ENCODE peak calls at places on chromosome 22, in ten cellular contexts. One of them, this sample, is unnamed.

GRCh38 chr22:24051568-24051967 is 40.5 kb downstream of the CABIN1 start:
- DNase-seq in fibroblast of lung: no peak
- DNase-seq in brain microvascular endothelial cell: no peak
- DNase-seq in CD8-positive, alpha-beta memory T cell: no peak
- DNase-seq in SJSA1: no peak
- DNase-seq in H9: no peak
- DNase-seq in gastrocnemius medialis: no peak
- DNase-seq in Karpas-422: no peak
- DNase-seq in pancreas: no peak
- DNase-seq in CD4-positive, CD25-positive, alpha-beta regulatory T cell: no peak
- DNase-seq in this sample: no peak

GRCh38 chr22:44088976-44089570 is 65.0 kb downstream of the PARVB start:
- DNase-seq in fibroblast of lung: no peak
- DNase-seq in brain microvascular endothelial cell: peak; percentile 42
- DNase-seq in CD8-positive, alpha-beta memory T cell: no peak
- DNase-seq in SJSA1: peak; percentile 38
- DNase-seq in H9: no peak
- DNase-seq in gastrocnemius medialis: peak; percentile 79
- DNase-seq in Karpas-422: no peak
- DNase-seq in pancreas: no peak
- DNase-seq in CD4-positive, CD25-positive, alpha-beta regulatory T cell: no peak
- DNase-seq in this sample: peak; percentile 70

GRCh38 chr22:32950366-32950765 is 107.8 kb downstream of the SYN3 start:
- DNase-seq in fibroblast of lung: no peak
- DNase-seq in brain microvascular endothelial cell: no peak
- DNase-seq in CD8-positive, alpha-beta memory T cell: no peak
- DNase-seq in SJSA1: no peak
- DNase-seq in H9: no peak
- DNase-seq in gastrocnemius medialis: no peak
- DNase-seq in Karpas-422: no peak
- DNase-seq in pancreas: no peak
- DNase-seq in CD4-positive, CD25-positive, alpha-beta regulatory T cell: no peak
- DNase-seq in this sample: no peak

GRCh38 chr22:24948356-24949202 is 2.1 kb upstream of the LHFPL7 start:
- DNase-seq in fibroblast of lung: no peak
- DNase-seq in brain microvascular endothelial cell: no peak
- DNase-seq in CD8-positive, alpha-beta memory T cell: no peak
- DNase-seq in SJSA1: no peak
- DNase-seq in H9: peak; percentile 74
- DNase-seq in gastrocnemius medialis: no peak
- DNase-seq in Karpas-422: no peak
- DNase-seq in pancreas: peak; percentile 69
- DNase-seq in CD4-positive, CD25-positive, alpha-beta regulatory T cell: no peak
- DNase-seq in this sample: no peak

GRCh38 chr22:27650572-27650971 is 151.0 kb downstream of the MN1 start:
- DNase-seq in fibroblast of lung: no peak
- DNase-seq in brain microvascular endothelial cell: no peak
- DNase-seq in CD8-positive, alpha-beta memory T cell: no peak
- DNase-seq in SJSA1: no peak
- DNase-seq in H9: no peak
- DNase-seq in gastrocnemius medialis: peak; percentile 75
- DNase-seq in Karpas-422: no peak
- DNase-seq in pancreas: no peak
- DNase-seq in CD4-positive, CD25-positive, alpha-beta regulatory T cell: no peak
- DNase-seq in this sample: no peak

GRCh38 chr22:43151251-43152000 is at the start of gene TSPO:
- DNase-seq in fibroblast of lung: peak; percentile 37
- DNase-seq in brain microvascular endothelial cell: no peak
- DNase-seq in CD8-positive, alpha-beta memory T cell: peak; percentile 65
- DNase-seq in SJSA1: peak; percentile 33
- DNase-seq in H9: peak; percentile 60
- DNase-seq in gastrocnemius medialis: peak; percentile 59
- DNase-seq in Karpas-422: no peak
- DNase-seq in pancreas: peak; percentile 75
- DNase-seq in CD4-positive, CD25-positive, alpha-beta regulatory T cell: peak; percentile 52
- DNase-seq in this sample: no peak

GRCh38 chr22:23606204-23607131 is 25.7 kb downstream of the DRICH1 start:
- DNase-seq in fibroblast of lung: no peak
- DNase-seq in brain microvascular endothelial cell: no peak
- DNase-seq in CD8-positive, alpha-beta memory T cell: no peak
- DNase-seq in SJSA1: no peak
- DNase-seq in H9: no peak
- DNase-seq in gastrocnemius medialis: no peak
- DNase-seq in Karpas-422: no peak
- DNase-seq in pancreas: no peak
- DNase-seq in CD4-positive, CD25-positive, alpha-beta regulatory T cell: no peak
- DNase-seq in this sample: no peak

GRCh38 chr22:20945578-20945934 is 21.5 kb upstream of the AIFM3 start:
- DNase-seq in fibroblast of lung: no peak
- DNase-seq in brain microvascular endothelial cell: no peak
- DNase-seq in CD8-positive, alpha-beta memory T cell: no peak
- DNase-seq in SJSA1: no peak
- DNase-seq in H9: no peak
- DNase-seq in gastrocnemius medialis: no peak
- DNase-seq in Karpas-422: no peak
- DNase-seq in pancreas: no peak
- DNase-seq in CD4-positive, CD25-positive, alpha-beta regulatory T cell: no peak
- DNase-seq in this sample: no peak

DNA sequence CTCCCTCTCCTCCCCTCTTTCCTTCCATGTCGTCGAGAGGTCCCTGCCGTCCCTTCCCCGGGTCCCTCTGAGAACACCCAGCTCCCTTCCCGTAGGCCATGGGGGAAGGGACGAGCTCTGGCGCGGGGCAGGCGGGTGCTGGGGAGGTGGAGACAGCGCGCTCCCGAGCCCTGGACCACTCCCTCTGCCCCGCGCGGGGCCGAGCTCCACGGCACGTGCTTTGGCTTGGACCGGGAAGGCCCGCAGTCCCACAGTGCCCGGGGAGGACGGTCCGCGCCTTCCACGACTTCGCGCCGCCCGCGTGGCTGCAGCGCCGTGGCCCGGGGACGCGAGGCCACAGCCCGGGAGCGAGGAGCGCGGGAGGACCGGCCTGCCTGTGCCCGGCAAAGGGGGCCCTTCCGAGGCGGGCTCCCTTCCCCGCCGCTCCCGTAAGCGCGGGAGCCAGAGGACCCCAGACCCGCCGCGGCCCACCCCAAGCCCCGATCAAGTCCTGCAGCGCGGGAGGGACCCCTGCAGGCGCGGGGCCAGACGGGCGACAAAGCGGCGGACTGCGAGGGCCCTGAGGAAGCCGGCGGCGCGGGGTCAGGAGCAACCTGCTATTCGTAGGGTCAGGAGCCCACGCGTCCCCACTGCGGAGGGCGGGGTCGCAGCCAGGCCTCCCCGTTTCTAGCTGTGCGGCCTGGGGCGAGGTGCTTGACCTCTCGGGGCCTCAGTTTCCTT is 110.4 kb downstream of the WNT7B start:
- DNase-seq in fibroblast of lung: no peak
- DNase-seq in brain microvascular endothelial cell: no peak
- DNase-seq in CD8-positive, alpha-beta memory T cell: no peak
- DNase-seq in SJSA1: no peak
- DNase-seq in H9: peak; percentile 37
- DNase-seq in gastrocnemius medialis: no peak
- DNase-seq in Karpas-422: no peak
- DNase-seq in pancreas: no peak
- DNase-seq in CD4-positive, CD25-positive, alpha-beta regulatory T cell: no peak
- DNase-seq in this sample: no peak
- H3K27ac ChIP-seq in fibroblast of lung: no peak overlapping the region
- H3K27ac ChIP-seq in brain microvascular endothelial cell: no peak overlapping the region
- H3K27ac ChIP-seq in CD8-positive, alpha-beta memory T cell: no peak overlapping the region
- H3K27ac ChIP-seq in SJSA1: no peak overlapping the region
- H3K27ac ChIP-seq in H9: no peak overlapping the region
- H3K27ac ChIP-seq in gastrocnemius medialis: no peak overlapping the region
- H3K27ac ChIP-seq in Karpas-422: no peak overlapping the region
- H3K27ac ChIP-seq in pancreas: no peak overlapping the region
- H3K27ac ChIP-seq in CD4-positive, CD25-positive, alpha-beta regulatory T cell: no peak overlapping the region
- H3K27ac ChIP-seq in this sample: no peak overlapping the region

GRCh38 chr22:41518048-41518347 is 26.3 kb downstream of the POLR3H start:
- DNase-seq in fibroblast of lung: no peak
- DNase-seq in brain microvascular endothelial cell: no peak
- DNase-seq in CD8-positive, alpha-beta memory T cell: no peak
- DNase-seq in SJSA1: no peak
- DNase-seq in H9: no peak
- DNase-seq in gastrocnemius medialis: no peak
- DNase-seq in Karpas-422: no peak
- DNase-seq in pancreas: no peak
- DNase-seq in CD4-positive, CD25-positive, alpha-beta regulatory T cell: no peak
- DNase-seq in this sample: no peak

GRCh38 chr22:41516462-41516861 is 27.8 kb downstream of the POLR3H start:
- DNase-seq in fibroblast of lung: no peak
- DNase-seq in brain microvascular endothelial cell: no peak
- DNase-seq in CD8-positive, alpha-beta memory T cell: no peak
- DNase-seq in SJSA1: no peak
- DNase-seq in H9: no peak
- DNase-seq in gastrocnemius medialis: no peak
- DNase-seq in Karpas-422: no peak
- DNase-seq in pancreas: no peak
- DNase-seq in CD4-positive, CD25-positive, alpha-beta regulatory T cell: no peak
- DNase-seq in this sample: no peak

GRCh38 chr22:41513391-41513790 is 30.9 kb downstream of the POLR3H start:
- DNase-seq in fibroblast of lung: no peak
- DNase-seq in brain microvascular endothelial cell: no peak
- DNase-seq in CD8-positive, alpha-beta memory T cell: no peak
- DNase-seq in SJSA1: no peak
- DNase-seq in H9: no peak
- DNase-seq in gastrocnemius medialis: peak; percentile 79
- DNase-seq in Karpas-422: no peak
- DNase-seq in pancreas: no peak
- DNase-seq in CD4-positive, CD25-positive, alpha-beta regulatory T cell: no peak
- DNase-seq in this sample: no peak

GRCh38 chr22:41521166-41521565 is 23.1 kb downstream of the POLR3H start:
- DNase-seq in fibroblast of lung: no peak
- DNase-seq in brain microvascular endothelial cell: no peak
- DNase-seq in CD8-positive, alpha-beta memory T cell: no peak
- DNase-seq in SJSA1: no peak
- DNase-seq in H9: no peak
- DNase-seq in gastrocnemius medialis: no peak
- DNase-seq in Karpas-422: no peak
- DNase-seq in pancreas: no peak
- DNase-seq in CD4-positive, CD25-positive, alpha-beta regulatory T cell: no peak
- DNase-seq in this sample: no peak

GRCh38 chr22:41517172-41518047 is 26.9 kb downstream of the POLR3H start:
- DNase-seq in fibroblast of lung: peak; percentile 63
- DNase-seq in brain microvascular endothelial cell: peak; percentile 34
- DNase-seq in CD8-positive, alpha-beta memory T cell: peak; percentile 36
- DNase-seq in SJSA1: peak; percentile 62
- DNase-seq in H9: peak; percentile 64
- DNase-seq in gastrocnemius medialis: peak; percentile 53
- DNase-seq in Karpas-422: no peak
- DNase-seq in pancreas: no peak
- DNase-seq in CD4-positive, CD25-positive, alpha-beta regulatory T cell: no peak
- DNase-seq in this sample: peak; percentile 33
- H3K27ac ChIP-seq in fibroblast of lung: no peak overlapping the region
- H3K27ac ChIP-seq in brain microvascular endothelial cell: no peak overlapping the region
- H3K27ac ChIP-seq in CD8-positive, alpha-beta memory T cell: no peak overlapping the region
- H3K27ac ChIP-seq in SJSA1: no peak overlapping the region
- H3K27ac ChIP-seq in H9: no peak overlapping the region
- H3K27ac ChIP-seq in gastrocnemius medialis: peak overlapping the region; percentile 96
- H3K27ac ChIP-seq in Karpas-422: peak overlapping the region; percentile 66
- H3K27ac ChIP-seq in pancreas: no peak overlapping the region
- H3K27ac ChIP-seq in CD4-positive, CD25-positive, alpha-beta regulatory T cell: no peak overlapping the region
- H3K27ac ChIP-seq in this sample: peak overlapping the region; percentile 70

GRCh38 chr22:41562461-41562860 is 1.7 kb downstream of the CSDC2 start:
- DNase-seq in fibroblast of lung: no peak
- DNase-seq in brain microvascular endothelial cell: no peak
- DNase-seq in CD8-positive, alpha-beta memory T cell: no peak
- DNase-seq in SJSA1: no peak
- DNase-seq in H9: no peak
- DNase-seq in gastrocnemius medialis: no peak
- DNase-seq in Karpas-422: no peak
- DNase-seq in pancreas: no peak
- DNase-seq in CD4-positive, CD25-positive, alpha-beta regulatory T cell: no peak
- DNase-seq in this sample: no peak

GRCh38 chr22:41557401-41558240 is 3.2 kb upstream of the CSDC2 start:
- DNase-seq in fibroblast of lung: peak; percentile 98
- DNase-seq in brain microvascular endothelial cell: peak; percentile 71
- DNase-seq in CD8-positive, alpha-beta memory T cell: no peak
- DNase-seq in SJSA1: peak; percentile 65
- DNase-seq in H9: peak; percentile 58
- DNase-seq in gastrocnemius medialis: no peak
- DNase-seq in Karpas-422: no peak
- DNase-seq in pancreas: peak; percentile 75
- DNase-seq in CD4-positive, CD25-positive, alpha-beta regulatory T cell: no peak
- DNase-seq in this sample: no peak

GRCh38 chr22:41561335-41561734 is 525 bp downstream of the CSDC2 start:
- DNase-seq in fibroblast of lung: no peak
- DNase-seq in brain microvascular endothelial cell: no peak
- DNase-seq in CD8-positive, alpha-beta memory T cell: no peak
- DNase-seq in SJSA1: no peak
- DNase-seq in H9: peak; percentile 54
- DNase-seq in gastrocnemius medialis: no peak
- DNase-seq in Karpas-422: no peak
- DNase-seq in pancreas: no peak
- DNase-seq in CD4-positive, CD25-positive, alpha-beta regulatory T cell: no peak
- DNase-seq in this sample: no peak

GRCh38 chr22:41561788-41562187 is 978 bp downstream of the CSDC2 start:
- DNase-seq in fibroblast of lung: no peak
- DNase-seq in brain microvascular endothelial cell: no peak
- DNase-seq in CD8-positive, alpha-beta memory T cell: no peak
- DNase-seq in SJSA1: no peak
- DNase-seq in H9: no peak
- DNase-seq in gastrocnemius medialis: no peak
- DNase-seq in Karpas-422: no peak
- DNase-seq in pancreas: peak; percentile 47
- DNase-seq in CD4-positive, CD25-positive, alpha-beta regulatory T cell: no peak
- DNase-seq in this sample: no peak

DNA sequence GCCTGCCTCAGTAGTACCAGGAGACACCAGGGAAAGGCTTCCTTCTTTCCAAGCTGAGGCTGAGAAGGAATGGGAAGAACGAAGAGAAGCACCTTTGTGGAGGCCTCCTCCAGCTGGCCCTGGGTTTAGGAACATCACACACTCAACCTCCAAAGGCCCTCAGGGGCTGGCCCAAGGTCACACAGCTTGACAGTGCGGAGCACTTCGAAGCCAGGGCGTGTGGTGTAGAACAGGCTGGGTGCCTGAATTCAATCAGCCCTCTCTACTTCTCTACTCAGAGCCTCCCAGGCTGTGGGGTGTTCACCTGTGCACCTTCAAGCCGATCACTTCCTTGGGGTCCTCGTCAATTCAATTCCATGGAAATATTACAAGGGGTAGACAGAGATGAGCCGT is 719 bp upstream of the CSDC2 start:
- DNase-seq in fibroblast of lung: no peak
- DNase-seq in brain microvascular endothelial cell: no peak
- DNase-seq in CD8-positive, alpha-beta memory T cell: no peak
- DNase-seq in SJSA1: no peak
- DNase-seq in H9: no peak
- DNase-seq in gastrocnemius medialis: no peak
- DNase-seq in Karpas-422: no peak
- DNase-seq in pancreas: no peak
- DNase-seq in CD4-positive, CD25-positive, alpha-beta regulatory T cell: no peak
- DNase-seq in this sample: no peak
- H3K27ac ChIP-seq in fibroblast of lung: no peak overlapping the region
- H3K27ac ChIP-seq in brain microvascular endothelial cell: no peak overlapping the region
- H3K27ac ChIP-seq in CD8-positive, alpha-beta memory T cell: no peak overlapping the region
- H3K27ac ChIP-seq in SJSA1: no peak overlapping the region
- H3K27ac ChIP-seq in H9: no peak overlapping the region
- H3K27ac ChIP-seq in gastrocnemius medialis: no peak overlapping the region
- H3K27ac ChIP-seq in Karpas-422: no peak overlapping the region
- H3K27ac ChIP-seq in pancreas: no peak overlapping the region
- H3K27ac ChIP-seq in CD4-positive, CD25-positive, alpha-beta regulatory T cell: no peak overlapping the region
- H3K27ac ChIP-seq in this sample: no peak overlapping the region

DNA sequence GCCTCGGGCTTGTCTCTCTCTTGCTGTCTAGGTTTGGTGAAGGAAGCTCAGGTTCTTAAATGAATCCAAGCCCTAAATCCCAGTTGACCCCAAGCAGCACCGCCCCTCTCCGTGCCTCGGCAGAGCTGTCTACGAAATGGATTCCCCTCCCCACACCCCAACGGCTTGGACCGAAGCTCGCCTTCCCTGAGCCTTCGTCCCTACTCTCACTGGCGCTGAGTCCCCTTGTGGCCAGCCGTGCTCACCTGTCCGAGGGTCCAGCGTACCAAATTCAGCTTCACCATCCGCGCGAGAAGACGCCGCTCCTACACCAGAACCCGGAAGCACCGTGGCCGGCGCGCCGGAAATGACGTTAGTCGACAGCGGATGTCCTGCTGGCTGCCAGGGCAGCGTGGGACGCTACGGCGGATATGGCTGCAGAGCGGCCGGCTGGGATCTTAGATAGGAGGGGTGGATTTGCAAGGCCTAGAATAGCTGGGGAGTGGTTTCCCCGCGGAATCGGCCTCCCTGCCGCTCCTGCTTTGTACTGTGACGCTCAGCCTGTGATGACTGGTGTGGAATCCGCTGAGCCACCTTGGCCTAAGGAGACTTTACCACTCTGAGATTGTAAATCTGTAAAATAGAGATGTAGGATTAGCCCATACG is at the start of gene TFIP11:
- DNase-seq in fibroblast of lung: peak; percentile 89
- DNase-seq in brain microvascular endothelial cell: peak; percentile 94
- DNase-seq in CD8-positive, alpha-beta memory T cell: peak; percentile 90
- DNase-seq in SJSA1: peak; percentile 83
- DNase-seq in H9: peak; percentile 97
- DNase-seq in gastrocnemius medialis: peak; percentile 90
- DNase-seq in Karpas-422: peak; percentile 97
- DNase-seq in pancreas: peak; percentile 92
- DNase-seq in CD4-positive, CD25-positive, alpha-beta regulatory T cell: peak; percentile 93
- DNase-seq in this sample: peak; percentile 55
- H3K27ac ChIP-seq in fibroblast of lung: peak within 1 kb of the TSS; percentile 67
- H3K27ac ChIP-seq in brain microvascular endothelial cell: peak within 1 kb of the TSS; percentile 56
- H3K27ac ChIP-seq in CD8-positive, alpha-beta memory T cell: peak within 1 kb of the TSS; percentile 90
- H3K27ac ChIP-seq in SJSA1: peak within 1 kb of the TSS; percentile 41
- H3K27ac ChIP-seq in H9: no peak within 1 kb of the TSS
- H3K27ac ChIP-seq in gastrocnemius medialis: peak within 1 kb of the TSS; percentile 89
- H3K27ac ChIP-seq in Karpas-422: peak within 1 kb of the TSS; percentile 53
- H3K27ac ChIP-seq in pancreas: peak within 1 kb of the TSS; percentile 81
- H3K27ac ChIP-seq in CD4-positive, CD25-positive, alpha-beta regulatory T cell: peak within 1 kb of the TSS; percentile 85
- H3K27ac ChIP-seq in this sample: peak within 1 kb of the TSS; percentile 47